ENCODE peak calls at places on chromosomes 16 and 17, in nine cellular contexts. U, G, E, N, V, M, Y, D and X are unnamed samples.

GRCh38 chr17:78130080-78130438 is 512 bp upstream of the TMC8 start:
- DNase-seq in N (no peak), D (no peak), U (no peak), V (no peak), E (no peak), G (no peak), M (no peak), Y (no peak), X (peak; percentile 51)

GRCh38 chr17:75113798-75114551 is 4.2 kb downstream of the ARMC7 start:
- DNase-seq in V (peak; percentile 72), G (peak; percentile 88), N (peak; percentile 92), M (peak; percentile 85), U (peak; percentile 65), Y (peak; percentile 82), D (peak; percentile 94), E (peak; percentile 91), X (peak; percentile 82)

GRCh38 chr16:20364051-20364450 is 11.5 kb upstream of the UMOD start:
- DNase-seq in U (no peak), Y (no peak), N (no peak), V (no peak), G (no peak), M (no peak), D (no peak), E (no peak), X (no peak)

GRCh38 chr17:82440991-82441627 is 9.4 kb downstream of the CYBC1 start:
- DNase-seq in N (peak; percentile 52), M (no peak), U (no peak), V (no peak), Y (no peak), E (no peak), D (peak; percentile 21), G (no peak), X (no peak)

GRCh38 chr16:804193-805048 is 3.9 kb upstream of the GNG13 start:
- DNase-seq in D (no peak), V (no peak), Y (no peak), G (no peak), N (no peak), E (no peak), U (no peak), M (no peak), X (no peak)

GRCh38 chr17:29089601-29090044 is 46.7 kb downstream of the PIPOX start:
- DNase-seq in Y (peak; percentile 69), V (no peak), M (no peak), U (no peak), E (no peak), G (no peak), D (no peak), N (no peak), X (no peak)

GRCh38 chr16:87855852-87856715 is 13.2 kb downstream of the SLC7A5 start:
- DNase-seq in Y (no peak), N (peak; percentile 83), G (no peak), V (no peak), M (no peak), D (peak; percentile 32), E (no peak), U (no peak), X (no peak)

GRCh38 chr16:2487903-2488531 is 13.1 kb downstream of the TBC1D24 start:
- DNase-seq in V (no peak), N (peak; percentile 57), D (no peak), Y (no peak), G (no peak), E (no peak), M (no peak), U (peak; percentile 24), X (no peak)